ENCODE peak calls at places on chromosomes 3 and 15, in four cellular contexts. One of them, this sample, is unnamed.

GRCh38 chr3:138338816-138339215 is 9.2 kb upstream of the NME9 start:
- DNase-seq in activated T-helper 1 cell treated with anti-CD3 and anti-CD28 coated beads, Interleukin-12 subunit alpha, Interleukin-12 subunit beta, Interleukin-2, Interleukin-4 antibody, amounts not matched to agents 30 ng/mL and 10 ng/mL and 1 ng/mL, durations not matched to agents 14 hours and 24 hours and 36 hours: no peak
- DNase-seq in Panc1: no peak
- DNase-seq in nucleus accumbens: no peak
- DNase-seq in this sample: no peak

GRCh38 chr3:187328691-187329090 is 37.2 kb upstream of the MASP1 start:
- DNase-seq in activated T-helper 1 cell treated with anti-CD3 and anti-CD28 coated beads, Interleukin-12 subunit alpha, Interleukin-12 subunit beta, Interleukin-2, Interleukin-4 antibody, amounts not matched to agents 30 ng/mL and 10 ng/mL and 1 ng/mL, durations not matched to agents 14 hours and 24 hours and 36 hours: no peak
- DNase-seq in Panc1: no peak
- DNase-seq in nucleus accumbens: no peak
- DNase-seq in this sample: no peak

GRCh38 chr15:88624156-88624970 is 3.2 kb downstream of the AEN start:
- DNase-seq in activated T-helper 1 cell treated with anti-CD3 and anti-CD28 coated beads, Interleukin-12 subunit alpha, Interleukin-12 subunit beta, Interleukin-2, Interleukin-4 antibody, amounts not matched to agents 30 ng/mL and 10 ng/mL and 1 ng/mL, durations not matched to agents 14 hours and 24 hours and 36 hours: no peak
- DNase-seq in Panc1: no peak
- DNase-seq in nucleus accumbens: no peak
- DNase-seq in this sample: peak; percentile 57

GRCh38 chr3:151875759-151876158 is 2.3 kb downstream of the SUCNR1 start:
- DNase-seq in activated T-helper 1 cell treated with anti-CD3 and anti-CD28 coated beads, Interleukin-12 subunit alpha, Interleukin-12 subunit beta, Interleukin-2, Interleukin-4 antibody, amounts not matched to agents 30 ng/mL and 10 ng/mL and 1 ng/mL, durations not matched to agents 14 hours and 24 hours and 36 hours: no peak
- DNase-seq in Panc1: no peak
- DNase-seq in nucleus accumbens: no peak
- DNase-seq in this sample: peak; percentile 11

GRCh38 chr15:77748078-77749064 is 115.7 kb upstream of the LINGO1 start:
- DNase-seq in activated T-helper 1 cell treated with anti-CD3 and anti-CD28 coated beads, Interleukin-12 subunit alpha, Interleukin-12 subunit beta, Interleukin-2, Interleukin-4 antibody, amounts not matched to agents 30 ng/mL and 10 ng/mL and 1 ng/mL, durations not matched to agents 14 hours and 24 hours and 36 hours: no peak
- DNase-seq in Panc1: no peak
- DNase-seq in nucleus accumbens: no peak
- DNase-seq in this sample: no peak

GRCh38 chr3:8519156-8519555 is 17.5 kb downstream of the LMCD1 start:
- DNase-seq in activated T-helper 1 cell treated with anti-CD3 and anti-CD28 coated beads, Interleukin-12 subunit alpha, Interleukin-12 subunit beta, Interleukin-2, Interleukin-4 antibody, amounts not matched to agents 30 ng/mL and 10 ng/mL and 1 ng/mL, durations not matched to agents 14 hours and 24 hours and 36 hours: no peak
- DNase-seq in Panc1: no peak
- DNase-seq in nucleus accumbens: no peak
- DNase-seq in this sample: no peak

GRCh38 chr3:70840106-70840870 is 527.9 kb upstream of the MDFIC2 start:
- DNase-seq in activated T-helper 1 cell treated with anti-CD3 and anti-CD28 coated beads, Interleukin-12 subunit alpha, Interleukin-12 subunit beta, Interleukin-2, Interleukin-4 antibody, amounts not matched to agents 30 ng/mL and 10 ng/mL and 1 ng/mL, durations not matched to agents 14 hours and 24 hours and 36 hours: no peak
- DNase-seq in Panc1: no peak
- DNase-seq in nucleus accumbens: no peak
- DNase-seq in this sample: no peak

GRCh38 chr15:59556405-59556804 is 55.2 kb upstream of the GCNT3 start:
- DNase-seq in activated T-helper 1 cell treated with anti-CD3 and anti-CD28 coated beads, Interleukin-12 subunit alpha, Interleukin-12 subunit beta, Interleukin-2, Interleukin-4 antibody, amounts not matched to agents 30 ng/mL and 10 ng/mL and 1 ng/mL, durations not matched to agents 14 hours and 24 hours and 36 hours: no peak
- DNase-seq in Panc1: no peak
- DNase-seq in nucleus accumbens: no peak
- DNase-seq in this sample: no peak

GRCh38 chr3:11379238-11379823 is 107.1 kb downstream of the ATG7 start:
- DNase-seq in activated T-helper 1 cell treated with anti-CD3 and anti-CD28 coated beads, Interleukin-12 subunit alpha, Interleukin-12 subunit beta, Interleukin-2, Interleukin-4 antibody, amounts not matched to agents 30 ng/mL and 10 ng/mL and 1 ng/mL, durations not matched to agents 14 hours and 24 hours and 36 hours: no peak
- DNase-seq in Panc1: peak; percentile 35
- DNase-seq in nucleus accumbens: peak; percentile 5
- DNase-seq in this sample: peak; percentile 68

GRCh38 chr3:129112308-129113052 is 9.1 kb downstream of the RAB43 start:
- DNase-seq in activated T-helper 1 cell treated with anti-CD3 and anti-CD28 coated beads, Interleukin-12 subunit alpha, Interleukin-12 subunit beta, Interleukin-2, Interleukin-4 antibody, amounts not matched to agents 30 ng/mL and 10 ng/mL and 1 ng/mL, durations not matched to agents 14 hours and 24 hours and 36 hours: peak; percentile 31
- DNase-seq in Panc1: no peak
- DNase-seq in nucleus accumbens: no peak
- DNase-seq in this sample: no peak

GRCh38 chr3:108136888-108137814 is 46.3 kb upstream of the CD47 start:
- DNase-seq in activated T-helper 1 cell treated with anti-CD3 and anti-CD28 coated beads, Interleukin-12 subunit alpha, Interleukin-12 subunit beta, Interleukin-2, Interleukin-4 antibody, amounts not matched to agents 30 ng/mL and 10 ng/mL and 1 ng/mL, durations not matched to agents 14 hours and 24 hours and 36 hours: no peak
- DNase-seq in Panc1: no peak
- DNase-seq in nucleus accumbens: no peak
- DNase-seq in this sample: no peak

GRCh38 chr15:47812436-47813109 is 95.3 kb downstream of the SEMA6D start:
- DNase-seq in activated T-helper 1 cell treated with anti-CD3 and anti-CD28 coated beads, Interleukin-12 subunit alpha, Interleukin-12 subunit beta, Interleukin-2, Interleukin-4 antibody, amounts not matched to agents 30 ng/mL and 10 ng/mL and 1 ng/mL, durations not matched to agents 14 hours and 24 hours and 36 hours: no peak
- DNase-seq in Panc1: peak; percentile 20
- DNase-seq in nucleus accumbens: no peak
- DNase-seq in this sample: no peak

GRCh38 chr3:72309626-72310025 is 524.7 kb upstream of the PROK2 start:
- DNase-seq in activated T-helper 1 cell treated with anti-CD3 and anti-CD28 coated beads, Interleukin-12 subunit alpha, Interleukin-12 subunit beta, Interleukin-2, Interleukin-4 antibody, amounts not matched to agents 30 ng/mL and 10 ng/mL and 1 ng/mL, durations not matched to agents 14 hours and 24 hours and 36 hours: no peak
- DNase-seq in Panc1: no peak
- DNase-seq in nucleus accumbens: no peak
- DNase-seq in this sample: no peak

GRCh38 chr15:47027322-47027946 is 689.9 kb upstream of the SEMA6D start:
- DNase-seq in activated T-helper 1 cell treated with anti-CD3 and anti-CD28 coated beads, Interleukin-12 subunit alpha, Interleukin-12 subunit beta, Interleukin-2, Interleukin-4 antibody, amounts not matched to agents 30 ng/mL and 10 ng/mL and 1 ng/mL, durations not matched to agents 14 hours and 24 hours and 36 hours: no peak
- DNase-seq in Panc1: no peak
- DNase-seq in nucleus accumbens: no peak
- DNase-seq in this sample: peak; percentile 8

GRCh38 chr3:15958692-15959433 is 161.1 kb upstream of the ANKRD28 start:
- DNase-seq in activated T-helper 1 cell treated with anti-CD3 and anti-CD28 coated beads, Interleukin-12 subunit alpha, Interleukin-12 subunit beta, Interleukin-2, Interleukin-4 antibody, amounts not matched to agents 30 ng/mL and 10 ng/mL and 1 ng/mL, durations not matched to agents 14 hours and 24 hours and 36 hours: no peak
- DNase-seq in Panc1: no peak
- DNase-seq in nucleus accumbens: no peak
- DNase-seq in this sample: no peak

This sample was measured in Ammon's horn.